ENCODE peak calls at places on chromosomes 7 and 10, in four cellular contexts. D is foreskin fibroblast; Q is stimulated activated CD8-positive, alpha-beta memory T cell treated with anti-CD3 and anti-CD28 coated beads, Interleukin-7, amount 100 ng/mL, for 1 hour; R is dorsolateral prefrontal cortex. F is an unnamed sample.

GRCh38 chr7:114085592-114086490 is 167.0 kb upstream of the PPP1R3A start:
- DNase-seq in D (peak; percentile 90), Q (no peak), R (peak; percentile 59), F (peak; percentile 69)

GRCh38 chr7:123122951-123123350 is 76.8 kb downstream of the SLC13A1 start:
- DNase-seq in D (no peak), Q (no peak), R (no peak), F (no peak)

GRCh38 chr7:120680986-120681385 is 177.0 kb downstream of the TSPAN12 start:
- DNase-seq in D (no peak), Q (no peak), R (no peak), F (no peak)

GRCh38 chr7:128865303-128865702 is 2.6 kb downstream of the ATP6V1F start:
- DNase-seq in D (no peak), Q (no peak), R (no peak), F (no peak)

GRCh38 chr10:72261323-72262018 is 12.3 kb upstream of the DDIT4 start:
- DNase-seq in D (no peak), Q (no peak), R (no peak), F (no peak)

GRCh38 chr10:45354261-45354660 is 19.8 kb upstream of the ALOX5 start:
- DNase-seq in D (no peak), Q (no peak), R (no peak), F (no peak)

GRCh38 chr7:22625251-22625650 is 101.7 kb upstream of the IL6 start:
- DNase-seq in D (no peak), Q (no peak), R (no peak), F (no peak)

GRCh38 chr7:73512018-73512780 is 9.9 kb downstream of the BAZ1B start:
- DNase-seq in D (no peak), Q (no peak), R (no peak), F (no peak)

F was measured in occipital lobe.